ENCODE peak calls at places on chromosomes 5 and 9, in six cellular contexts. N is memory B cell; B is ascending aorta; Z is pons; Y is AG09319; D is natural killer cell treated with Interleukin-12 subunit alpha and Interleukin-12 subunit beta and Interleukin-15 and Interleukin-18, amount 100 ng/mL, for 72 hours. M is an unnamed sample.

GRCh38 chr5:168314735-168315411 is 23.4 kb downstream of the WWC1 start:
- DNase-seq in Y (peak), Z (no peak), B (no peak), N (no peak), D (no peak), M (peak)

GRCh38 chr9:37840560-37841194 is 40.1 kb downstream of the DCAF10 start:
- DNase-seq in D (no peak), N (no peak), Z (no peak), B (no peak), Y (no peak), M (peak)

GRCh38 chr9:124259273-124260078 is 1.7 kb downstream of the NEK6 start:
- DNase-seq in B (peak), Y (peak), D (peak), N (no peak), Z (no peak), M (peak)

GRCh38 chr5:39775458-39776365 is 350.9 kb upstream of the DAB2 start:
- DNase-seq in B (no peak), Z (no peak), N (no peak), Y (peak), D (no peak), M (peak)

GRCh38 chr9:122126340-122127333 is 32.9 kb downstream of the NDUFA8 start:
- DNase-seq in Z (no peak), D (no peak), B (no peak), N (no peak), Y (no peak), M (no peak)

GRCh38 chr5:87053134-87053533 is 214.5 kb upstream of the RASA1 start:
- DNase-seq in N (no peak), B (no peak), Z (no peak), D (no peak), Y (no peak), M (no peak)

GRCh38 chr5:96065577-96066385 is 104.1 kb upstream of the ELL2 start:
- DNase-seq in N (no peak), Z (no peak), D (no peak), B (no peak), Y (no peak), M (no peak)

GRCh38 chr5:9479361-9479760 is 66.5 kb downstream of the SEMA5A start:
- DNase-seq in B (no peak), Y (peak), D (no peak), N (no peak), Z (no peak), M (peak)

GRCh38 chr9:106893088-106893487 is 30.1 kb downstream of the ZNF462 start:
- DNase-seq in N (no peak), Y (no peak), B (no peak), Z (no peak), D (no peak), M (no peak)

GRCh38 chr5:67643531-67643930 is 446.9 kb upstream of the CD180 start:
- DNase-seq in Y (no peak), Z (no peak), N (no peak), B (no peak), D (no peak), M (no peak)

GRCh38 chr5:9124071-9124470 is 421.8 kb downstream of the SEMA5A start:
- DNase-seq in B (no peak), D (no peak), N (no peak), Y (no peak), Z (no peak), M (no peak)

GRCh38 chr9:123129411-123129810 is 95.9 kb downstream of the GPR21 start:
- DNase-seq in D (no peak), B (no peak), N (no peak), Y (no peak), Z (no peak), M (no peak)

GRCh38 chr5:126970517-126971017 is 59.8 kb downstream of the MARCHF3 start:
- DNase-seq in N (no peak), Z (no peak), D (no peak), B (no peak), Y (peak), M (no peak)

GRCh38 chr9:128629136-128629535 is 27.5 kb downstream of the DYNC2I2 start:
- DNase-seq in Z (no peak), B (no peak), N (no peak), D (no peak), Y (no peak), M (no peak)

GRCh38 chr9:137298401-137298982 is 3.6 kb downstream of the NRARP start:
- DNase-seq in B (no peak), D (no peak), N (no peak), Y (no peak), Z (no peak), M (no peak)

GRCh38 chr9:38067611-38067891 is 1.5 kb downstream of the SHB start:
- DNase-seq in Y (no peak), B (peak), D (no peak), Z (no peak), N (no peak), M (no peak)

GRCh38 chr9:128912270-128912853 is 8.4 kb upstream of the PHYHD1 start:
- DNase-seq in B (peak), N (no peak), Z (no peak), Y (peak), D (no peak), M (peak)

GRCh38 chr5:175317872-175318271 is 126.1 kb downstream of the DRD1 start:
- DNase-seq in D (no peak), Y (no peak), B (no peak), Z (no peak), N (no peak), M (no peak)

GRCh38 chr5:173626501-173626812 is 10.0 kb upstream of the BOD1 start:
- DNase-seq in Z (peak), N (no peak), D (no peak), Y (no peak), B (no peak), M (no peak)

GRCh38 chr9:112012026-112012902 is 115.7 kb downstream of the UGCG start:
- DNase-seq in Z (peak), B (peak), N (no peak), Y (peak), D (no peak), M (peak)